ENCODE peak calls at places on chromosomes 16 and 17, in eight cellular contexts. U, J, S, G, Z, O, A and P are unnamed samples.

GRCh38 chr16:386641-387156 is 4.9 kb upstream of the PGAP6 start:
- DNase-seq in J (no peak), U (no peak), S (no peak), O (no peak), A (no peak), Z (no peak), G (no peak), P (no peak)

GRCh38 chr17:79049821-79050220 is 24.8 kb upstream of the ENGASE start:
- DNase-seq in Z (no peak), U (no peak), G (no peak), J (no peak), A (no peak), S (no peak), O (no peak), P (no peak)

GRCh38 chr17:78112508-78113471 is 15.8 kb downstream of the TMC6 start:
- DNase-seq in G (peak; percentile 86), Z (peak; percentile 73), O (no peak), A (no peak), J (peak; percentile 36), S (peak; percentile 40), U (peak; percentile 76), P (peak; percentile 85)

GRCh38 chr17:14407541-14407940 is 106.7 kb downstream of the HS3ST3B1 start:
- DNase-seq in A (no peak), J (no peak), G (no peak), O (no peak), Z (no peak), U (no peak), S (no peak), P (no peak)

GRCh38 chr16:57462978-57463362 is 491 bp downstream of the POLR2C start:
- DNase-seq in G (no peak), O (no peak), S (no peak), J (no peak), Z (no peak), A (no peak), U (no peak), P (no peak)

GRCh38 chr16:58435779-58436178 is 43.5 kb downstream of the GINS3 start:
- DNase-seq in S (no peak), A (no peak), O (no peak), Z (no peak), U (no peak), J (no peak), G (no peak), P (no peak)

GRCh38 chr17:68196394-68197090 is 51.3 kb upstream of the AMZ2 start:
- DNase-seq in O (no peak), G (no peak), S (no peak), A (no peak), J (no peak), Z (no peak), U (no peak), P (no peak)

GRCh38 chr16:29675811-29676643 is 3.0 kb upstream of the QPRT start:
- DNase-seq in O (no peak), U (no peak), A (no peak), G (no peak), S (peak; percentile 38), J (no peak), Z (peak; percentile 28), P (no peak)

GRCh38 chr17:83010323-83011200 is 68.8 kb upstream of the METRNL start:
- DNase-seq in J (peak; percentile 10), Z (no peak), G (no peak), S (no peak), A (peak; percentile 89), O (no peak), U (peak; percentile 56), P (no peak)

GRCh38 chr17:80980397-80981061 is 11.1 kb upstream of the CHMP6 start:
- DNase-seq in O (no peak), G (no peak), Z (no peak), J (peak; percentile 10), S (peak; percentile 60), U (no peak), A (no peak), P (no peak)

GRCh38 chr17:21388944-21389343 is 12.8 kb downstream of the KCNJ12 start:
- DNase-seq in U (no peak), Z (no peak), J (no peak), A (no peak), O (no peak), S (no peak), G (no peak), P (no peak)

GRCh38 chr17:5837055-5837491 is 233.1 kb upstream of the WSCD1 start:
- DNase-seq in A (peak; percentile 77), O (no peak), S (peak; percentile 53), J (peak; percentile 43), G (no peak), U (no peak), Z (peak; percentile 83), P (no peak)

GRCh38 chr17:68624381-68624780 is 23.2 kb upstream of the FAM20A start:
- DNase-seq in O (no peak), J (no peak), Z (peak; percentile 4), U (no peak), S (no peak), G (no peak), A (no peak), P (no peak)

GRCh38 chr16:65702707-65703402 is 581.0 kb upstream of the CDH11 start:
- DNase-seq in G (no peak), Z (no peak), J (no peak), A (no peak), U (no peak), O (no peak), S (no peak), P (no peak)

DNA sequence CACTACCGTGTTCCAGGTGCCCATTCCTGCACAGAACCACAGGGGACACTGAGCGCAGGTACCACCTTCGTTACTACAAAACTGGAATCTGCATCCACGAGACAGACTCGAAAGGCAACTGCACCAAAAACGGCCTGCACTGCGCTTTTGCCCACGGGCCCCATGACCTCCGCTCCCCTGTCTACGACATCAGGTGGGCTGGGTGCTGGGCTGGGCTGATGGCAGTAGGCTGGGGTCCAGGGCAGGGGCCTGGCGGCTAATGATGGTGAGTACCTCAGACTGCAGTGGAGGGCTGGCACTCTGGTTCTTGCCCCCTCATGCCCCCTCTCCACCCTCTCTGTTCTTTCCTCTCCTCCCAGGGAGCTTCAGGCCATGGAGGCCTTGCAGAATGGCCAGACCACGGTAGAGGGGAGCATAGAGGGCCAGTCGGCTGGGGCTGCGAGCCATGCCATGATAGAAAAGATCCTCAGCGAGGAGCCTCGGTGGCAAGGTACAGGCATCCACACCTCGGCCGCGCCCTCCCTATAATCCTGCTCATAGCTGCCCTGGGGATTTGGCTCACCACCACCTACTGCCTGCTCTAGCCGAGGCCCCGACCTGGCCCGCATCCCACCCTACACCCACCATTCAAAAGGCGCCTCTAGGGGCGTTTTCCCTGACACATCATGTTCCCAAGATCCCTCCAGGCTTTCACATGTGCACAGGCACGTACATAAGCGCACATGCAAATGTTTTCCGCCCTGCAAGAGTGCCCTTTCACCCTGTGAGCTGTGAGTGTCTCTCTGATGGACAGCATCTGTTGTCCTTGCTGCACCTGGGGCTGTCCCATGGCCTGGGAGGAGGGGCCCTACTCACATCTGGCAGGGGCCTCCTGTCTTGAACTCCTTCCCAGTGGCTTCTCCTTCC is 27.7 kb downstream of the UNK start:
- DNase-seq in U (no peak), J (no peak), G (no peak), S (no peak), Z (no peak), A (no peak), O (no peak), P (no peak)
- TF ChIP-seq CTCF in U (no peak), J (no peak), G (no peak), S (no peak), Z (no peak), A (no peak), O (no peak), P (no peak)

DNA sequence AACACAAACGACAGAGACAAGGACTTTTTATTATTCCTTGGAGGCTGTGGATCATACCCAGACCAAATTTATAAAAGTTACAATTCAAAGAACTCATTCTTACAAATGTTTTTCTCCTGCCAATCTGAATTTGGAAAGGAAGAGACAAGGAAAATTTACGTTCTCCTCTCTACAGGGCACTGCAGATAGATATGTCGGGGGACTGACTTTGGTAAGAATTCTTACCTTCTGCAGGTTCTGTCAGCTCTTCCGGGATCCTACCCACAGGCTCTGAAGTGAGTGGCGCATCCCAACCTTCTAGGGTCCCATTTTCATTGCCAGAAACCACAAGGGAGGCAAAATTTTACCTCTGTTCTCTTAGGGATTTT is 2.2 kb upstream of the SLFN12L start:
- DNase-seq in S (no peak), U (no peak), G (no peak), J (no peak), O (no peak), Z (no peak), A (no peak), P (no peak)
- TF ChIP-seq CTCF in S (no peak), U (no peak), G (peak; percentile 7), J (no peak), O (no peak), Z (peak; percentile 37), A (no peak), P (no peak)

GRCh38 chr16:2243031-2243528 is 6.8 kb downstream of the DNASE1L2 start:
- DNase-seq in G (no peak), U (no peak), J (no peak), S (no peak), O (no peak), Z (no peak), A (no peak), P (no peak)
- TF ChIP-seq CTCF in G (no peak), U (no peak), J (no peak), S (no peak), O (no peak), Z (no peak), A (no peak), P (no peak)

GRCh38 chr17:50478391-50479361 is at the start of gene RSAD1:
- DNase-seq in A (peak; percentile 94), S (peak; percentile 77), G (peak; percentile 83), O (peak; percentile 26), U (peak; percentile 85), J (peak; percentile 84), Z (peak; percentile 82), P (peak; percentile 73)

GRCh38 chr17:50480854-50481490 is 2.3 kb downstream of the RSAD1 start:
- DNase-seq in J (no peak), S (no peak), U (no peak), Z (no peak), O (no peak), A (no peak), G (no peak), P (no peak)

GRCh38 chr17:50477976-50478375 is 684 bp upstream of the RSAD1 start:
- DNase-seq in U (no peak), S (no peak), O (no peak), A (no peak), Z (no peak), J (no peak), G (no peak), P (no peak)

GRCh38 chr17:50480142-50480764 is 1.6 kb downstream of the RSAD1 start:
- DNase-seq in J (no peak), A (no peak), Z (no peak), O (no peak), G (no peak), U (no peak), S (no peak), P (no peak)

DNA sequence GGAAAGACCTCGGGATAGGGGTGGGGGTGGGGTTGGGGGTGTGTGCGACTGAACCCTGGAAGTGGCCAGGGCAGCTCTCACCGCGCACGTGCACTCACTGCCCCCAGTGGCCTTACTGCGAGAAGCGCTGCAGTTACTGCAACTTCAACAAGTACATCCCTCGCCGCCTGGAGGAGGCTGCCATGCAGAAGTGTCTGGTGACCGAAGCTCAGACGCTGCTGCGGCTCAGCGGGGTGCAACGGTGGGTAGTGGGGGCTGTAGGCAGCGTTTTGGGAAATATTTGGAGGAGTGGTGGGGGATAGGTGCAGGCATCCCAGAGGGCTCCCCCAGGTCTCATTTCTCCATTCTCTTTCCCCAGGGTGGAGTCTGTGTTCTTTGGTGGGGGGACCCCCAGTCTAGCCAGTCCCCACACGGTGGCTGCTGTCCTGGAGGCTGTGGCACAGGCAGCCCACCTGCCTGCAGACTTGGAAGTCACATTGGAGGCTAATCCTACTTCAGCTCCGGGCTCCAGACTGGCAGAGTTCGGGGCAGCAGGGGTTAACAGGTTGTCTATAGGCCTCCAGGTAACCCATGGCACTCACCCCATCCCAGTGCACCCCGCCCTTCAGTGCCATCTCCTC is 972 bp downstream of the RSAD1 start:
- DNase-seq in Z (peak; percentile 74), A (peak; percentile 93), U (peak; percentile 80), S (peak; percentile 77), O (peak; percentile 21), J (peak; percentile 68), G (peak; percentile 88), P (peak; percentile 41)
- TF ChIP-seq CTCF in Z (peak; percentile 63), A (peak; percentile 38), U (peak; percentile 6), S (peak; percentile 48), O (peak; percentile 81), J (peak; percentile 64), G (peak; percentile 39), P (peak; percentile 24)